ENCODE peak calls at places on chromosome 10, in seven cellular contexts. Y, M, L, T, H, P and G are unnamed samples.

GRCh38 chr10:121521794-121522556 is 76.3 kb downstream of the FGFR2 start:
- DNase-seq in H (no peak), Y (no peak), T (no peak), M (no peak), L (no peak), P (no peak), G (no peak)

GRCh38 chr10:24902400-24902728 is 50.0 kb downstream of the PRTFDC1 start:
- DNase-seq in M (no peak), T (no peak), Y (no peak), H (no peak), P (no peak), L (no peak), G (no peak)

GRCh38 chr10:118729200-118729599 is 25.6 kb downstream of the CACUL1 start:
- DNase-seq in M (no peak), Y (no peak), H (no peak), T (no peak), L (no peak), P (no peak), G (no peak)

GRCh38 chr10:103154464-103155299 is 38.4 kb downstream of the NT5C2 start:
- DNase-seq in M (no peak), Y (no peak), P (peak; percentile 30), T (no peak), H (no peak), L (no peak), G (no peak)

GRCh38 chr10:110802551-110803238 is 69.0 kb upstream of the PDCD4 start:
- DNase-seq in Y (peak; percentile 71), M (peak; percentile 9), P (peak; percentile 81), T (no peak), H (no peak), L (no peak), G (no peak)

GRCh38 chr10:113753020-113753692 is 1.7 kb downstream of the PLEKHS1 start:
- DNase-seq in H (no peak), T (no peak), P (no peak), M (no peak), Y (no peak), L (no peak), G (no peak)

GRCh38 chr10:45261946-45262345 is 53.5 kb downstream of the OR13A1 start:
- DNase-seq in T (no peak), P (no peak), L (no peak), H (no peak), M (no peak), Y (no peak), G (no peak)

GRCh38 chr10:34291466-34292177 is 523.5 kb downstream of the PARD3 start:
- DNase-seq in M (no peak), H (no peak), L (no peak), P (no peak), T (no peak), Y (no peak), G (no peak)

GRCh38 chr10:12056758-12057157 is 12.0 kb upstream of the DHTKD1 start:
- DNase-seq in L (no peak), M (no peak), T (no peak), H (no peak), Y (no peak), P (no peak), G (no peak)